ENCODE peak calls at places on chromosomes 7 and 10, in four cellular contexts. A, W, V and X are unnamed samples.
A peak's percentile ranks its signal among the peaks of the same experiment; 100 is the strongest.

GRCh38 chr10:95835149-95835860 is 72.5 kb upstream of the CC2D2B start:
- DNase-seq in A (no peak), W (no peak), V (no peak), X (no peak)

GRCh38 chr7:36563706-36564325 is 160.5 kb downstream of the AOAH start:
- DNase-seq in A (no peak), W (no peak), V (no peak), X (no peak)

GRCh38 chr10:104505521-104506041 is 135.5 kb upstream of the SORCS3 start:
- DNase-seq in A (no peak), W (no peak), V (no peak), X (no peak)

GRCh38 chr7:156559001-156559400 is 81.6 kb upstream of the RNF32 start:
- DNase-seq in A (no peak), W (no peak), V (no peak), X (no peak)

GRCh38 chr10:114825513-114826253 is 4.1 kb downstream of the FHIP2A start:
- DNase-seq in A (no peak), W (peak; percentile 95), V (no peak), X (peak; percentile 85)

GRCh38 chr7:46651561-46652088 is 730.6 kb upstream of the IGFBP3 start:
- DNase-seq in A (no peak), W (no peak), V (no peak), X (no peak)

GRCh38 chr7:13920053-13920697 is 69.3 kb downstream of the ETV1 start:
- DNase-seq in A (no peak), W (peak; percentile 100), V (no peak), X (peak; percentile 99)

GRCh38 chr7:15801041-15801440 is 114.6 kb upstream of the MEOX2 start:
- DNase-seq in A (no peak), W (no peak), V (no peak), X (peak; percentile 56)

GRCh38 chr10:1094112-1095057 is 38.2 kb downstream of the WDR37 start:
- DNase-seq in A (no peak), W (no peak), V (no peak), X (no peak)

GRCh38 chr10:131641231-131641630 is 259.6 kb upstream of the PPP2R2D start:
- DNase-seq in A (no peak), W (no peak), V (peak; percentile 47), X (no peak)

GRCh38 chr10:75230600-75231038 is 5.1 kb downstream of the COMTD1 start:
- DNase-seq in A (peak; percentile 95), W (peak; percentile 92), V (peak; percentile 98), X (peak; percentile 84)

GRCh38 chr10:14102056-14102455 is 228.7 kb downstream of the FRMD4A start:
- DNase-seq in A (no peak), W (peak; percentile 61), V (no peak), X (peak; percentile 38)

GRCh38 chr10:70780772-70781171 is 4.4 kb downstream of the TBATA start:
- DNase-seq in A (no peak), W (no peak), V (no peak), X (no peak)

GRCh38 chr7:27346531-27347260 is 104.1 kb downstream of the EVX1 start:
- DNase-seq in A (peak; percentile 20), W (peak; percentile 84), V (no peak), X (peak; percentile 72)
- H3K4me3 ChIP-seq in A (no peak overlapping the region), W (no peak overlapping the region), V (no peak overlapping the region), X (no peak overlapping the region)

GRCh38 chr10:62851449-62851848 is 35.3 kb upstream of the EGR2 start:
- DNase-seq in A (peak; percentile 17), W (no peak), V (no peak), X (no peak)
- TF ChIP-seq CTCF in A (no peak), W (peak; percentile 53), V (no peak), X (peak; percentile 28)

GRCh38 chr7:101177644-101178043 is 2.4 kb downstream of the NAT16 start:
- DNase-seq in A (no peak), W (no peak), V (no peak), X (no peak)

GRCh38 chr7:101175664-101176063 is 4.4 kb downstream of the NAT16 start:
- DNase-seq in A (no peak), W (no peak), V (no peak), X (no peak)

GRCh38 chr7:101179117-101179779 is 845 bp downstream of the NAT16 start:
- DNase-seq in A (peak; percentile 39), W (no peak), V (no peak), X (no peak)

GRCh38 chr7:101185258-101185839 is 5.3 kb upstream of the NAT16 start:
- DNase-seq in A (no peak), W (peak; percentile 60), V (no peak), X (peak; percentile 19)

DNA sequence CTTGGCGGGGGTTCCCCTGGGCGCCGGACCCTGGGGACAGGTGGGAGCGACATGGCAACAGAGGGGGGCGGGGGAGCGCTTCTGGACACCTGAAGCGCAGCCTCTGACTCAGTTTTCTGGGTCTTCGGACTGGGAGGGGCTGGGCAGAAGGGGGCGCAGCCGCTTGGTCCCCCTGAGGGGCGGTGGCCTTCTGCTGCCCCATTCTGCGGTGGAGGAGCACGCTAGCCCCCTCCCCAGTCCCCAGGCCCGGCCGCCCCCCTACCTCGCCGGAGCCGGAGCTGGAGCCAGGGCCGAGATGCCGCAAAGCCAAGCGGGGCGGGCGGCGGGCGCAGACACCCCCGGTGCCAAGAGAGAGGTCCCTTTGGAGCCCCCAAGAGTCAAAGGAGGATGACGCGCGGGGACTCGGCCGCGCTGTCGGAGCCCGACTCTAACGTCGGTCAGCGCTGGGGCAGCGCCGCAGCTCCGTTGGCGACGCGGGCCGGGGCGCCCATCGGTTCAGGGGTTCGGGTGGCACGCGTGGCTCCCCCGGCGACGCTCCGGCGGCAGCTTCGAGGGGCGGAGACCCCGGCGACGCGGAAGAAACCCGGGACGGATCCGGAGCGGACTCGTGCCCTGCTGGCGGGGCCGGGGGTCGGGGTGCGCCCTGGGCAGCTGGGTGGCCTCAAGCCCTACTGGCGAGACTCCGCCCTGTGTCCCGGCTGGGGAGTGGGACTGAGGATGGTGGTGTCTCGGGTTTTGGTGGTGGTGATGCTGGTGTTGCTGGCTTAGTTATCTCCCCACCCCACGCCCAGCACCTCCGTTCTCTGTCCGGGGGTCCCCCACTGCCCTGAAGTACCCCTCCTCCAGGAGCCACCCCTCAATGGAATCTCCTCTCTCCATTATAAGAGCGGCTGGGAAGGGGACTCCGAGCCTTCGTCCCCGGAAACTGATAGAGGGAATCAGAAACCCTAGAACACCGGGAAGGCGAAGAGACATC is at the start of gene NAT16:
- DNase-seq in A (no peak), W (no peak), V (no peak), X (no peak)
- H3K4me3 ChIP-seq in A (no peak within 1 kb of the TSS), W (no peak within 1 kb of the TSS), V (no peak within 1 kb of the TSS), X (no peak within 1 kb of the TSS)

GRCh38 chr10:51063659-51064535 is 10.4 kb upstream of the PRKG1 start:
- DNase-seq in A (no peak), W (no peak), V (no peak), X (peak; percentile 60)
- TF ChIP-seq CTCF in A (peak; percentile 49), W (peak; percentile 33), V (peak; percentile 54), X (peak; percentile 54)

GRCh38 chr10:102405108-102405561 is 9.6 kb downstream of the NFKB2 start:
- DNase-seq in A (no peak), W (no peak), V (no peak), X (no peak)
- H3K4me3 ChIP-seq in A (no peak overlapping the region), W (no peak overlapping the region), V (no peak overlapping the region), X (no peak overlapping the region)

GRCh38 chr10:101073631-101074030 is 11.8 kb downstream of the KAZALD1 start:
- DNase-seq in A (no peak), W (no peak), V (no peak), X (no peak)
- TF ChIP-seq CTCF in A (no peak), W (peak; percentile 16), V (no peak), X (peak; percentile 17)

GRCh38 chr7:78055160-78055559 is 256.6 kb downstream of the PHTF2 start:
- DNase-seq in A (no peak), W (no peak), V (no peak), X (no peak)
- H3K4me3 ChIP-seq in A (no peak overlapping the region), W (no peak overlapping the region), V (no peak overlapping the region), X (no peak overlapping the region)

DNA sequence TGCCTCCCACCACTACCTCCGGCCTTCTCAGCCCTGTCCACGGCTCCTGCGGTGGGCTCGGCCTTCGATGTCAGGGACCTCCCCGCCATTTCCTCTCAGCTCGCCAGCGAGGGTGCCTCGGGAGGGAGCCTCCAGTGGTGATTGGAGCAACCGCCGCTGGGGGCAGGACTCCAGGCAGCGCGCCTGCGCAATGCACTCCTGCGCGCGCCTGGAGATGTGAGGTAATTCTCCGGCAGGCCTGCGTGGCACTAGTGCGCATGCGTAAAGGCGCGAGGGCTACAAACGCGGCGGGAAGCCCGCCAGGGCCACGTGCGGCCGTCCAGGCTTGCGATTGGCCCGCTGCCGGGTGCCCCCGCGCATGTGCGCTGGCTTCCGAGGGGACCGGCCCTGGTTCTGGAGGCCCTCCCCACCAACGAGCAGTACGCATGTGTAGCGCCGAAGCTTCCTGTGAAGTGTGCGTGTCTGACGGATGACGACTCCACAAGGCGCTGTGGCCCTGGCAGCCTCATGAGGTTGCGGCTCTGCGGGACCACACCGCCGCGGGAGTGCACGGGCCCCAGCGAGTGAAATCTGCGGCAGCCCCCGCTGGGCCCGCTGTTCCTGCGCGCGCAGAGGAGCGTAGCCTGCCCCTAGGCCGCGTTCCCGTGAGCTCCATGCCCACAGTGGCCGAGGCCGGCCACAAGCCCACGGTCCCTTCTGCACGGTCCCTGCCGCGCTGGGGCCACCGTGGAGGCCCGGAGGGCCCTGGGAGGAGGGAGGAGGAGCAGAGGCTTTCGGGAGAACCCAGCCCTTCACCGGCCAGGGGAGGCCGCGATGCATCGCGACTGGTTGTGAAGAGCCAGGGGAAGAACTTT is at the start of gene SYCE1:
- DNase-seq in A (peak; percentile 86), W (no peak), V (no peak), X (no peak)
- TF ChIP-seq CTCF in A (no peak), W (no peak), V (no peak), X (no peak)